ENCODE peak calls at places on chromosomes 13 and 19, in seven cellular contexts. R, J, K, Z, L, N and Y are unnamed samples.
A peak's percentile ranks its signal among the peaks of the same experiment; 100 is the strongest.

GRCh38 chr13:97921146-97921776 is 32.2 kb upstream of the IPO5 start:
- DNase-seq in K (no peak), Z (no peak), R (no peak), L (no peak), N (no peak), J (peak; percentile 60), Y (no peak)

GRCh38 chr13:108609353-108609752 is 20.1 kb upstream of the MYO16 start:
- DNase-seq in R (peak; percentile 3), L (no peak), J (no peak), N (peak; percentile 13), Z (no peak), K (no peak), Y (no peak)

GRCh38 chr19:55694241-55694655 is 19.2 kb downstream of the EPN1 start:
- DNase-seq in J (no peak), R (no peak), N (no peak), Z (no peak), L (no peak), K (no peak), Y (no peak)

GRCh38 chr13:62280590-62280989 is 864.9 kb upstream of the PCDH20 start:
- DNase-seq in L (no peak), Z (no peak), R (no peak), K (no peak), N (no peak), J (no peak), Y (no peak)

GRCh38 chr13:102726430-102726829 is 31.6 kb upstream of the METTL21C start:
- DNase-seq in R (peak; percentile 77), Z (no peak), L (no peak), K (no peak), J (no peak), N (no peak), Y (peak; percentile 46)

GRCh38 chr13:57624565-57625435 is 6.7 kb upstream of the PCDH17 start:
- DNase-seq in N (peak; percentile 34), K (no peak), Z (peak; percentile 48), R (peak; percentile 74), J (no peak), L (no peak), Y (peak; percentile 46)

GRCh38 chr13:87792878-87793277 is 121.7 kb downstream of the SLITRK5 start:
- DNase-seq in R (no peak), N (no peak), J (no peak), L (no peak), Z (no peak), K (no peak), Y (no peak)

GRCh38 chr19:45629704-45630103 is 9.5 kb downstream of the EML2 start:
- DNase-seq in N (no peak), Z (no peak), J (no peak), L (no peak), K (no peak), R (no peak), Y (no peak)

GRCh38 chr13:55653497-55653896 is 1487.2 kb upstream of the PRR20A start:
- DNase-seq in J (no peak), K (no peak), N (no peak), L (no peak), Z (no peak), R (no peak), Y (peak; percentile 81)

GRCh38 chr19:39998511-39998910 is 1.7 kb downstream of the ZNF546 start:
- DNase-seq in L (no peak), J (no peak), K (no peak), R (no peak), N (peak; percentile 46), Z (no peak), Y (no peak)

GRCh38 chr19:35458821-35459391 is 10.8 kb downstream of the FFAR2 start:
- DNase-seq in N (no peak), K (no peak), Z (no peak), R (peak; percentile 45), J (no peak), L (peak; percentile 27), Y (no peak)

GRCh38 chr19:38852231-38853044 is 2.7 kb upstream of the HNRNPL start:
- DNase-seq in Z (peak; percentile 78), R (no peak), L (no peak), N (peak; percentile 75), K (peak; percentile 48), J (peak; percentile 86), Y (no peak)

GRCh38 chr19:18637644-18638630 is 1.1 kb downstream of the KLHL26 start:
- DNase-seq in R (no peak), N (no peak), J (no peak), Z (peak; percentile 63), K (no peak), L (peak; percentile 4), Y (no peak)